ENCODE peak calls at places on chromosomes 2 and 18, in seven cellular contexts. J is IMR-90, F is H9, L is trophoblast cell, Z is H1, O is mesendoderm, D is mesenchymal stem cell. E is an unnamed sample.

GRCh38 chr18:26777316-26778053 is 88.0 kb downstream of the AQP4 start:
- DNase-seq in J (no peak), F (peak; percentile 50), L (no peak), Z (no peak), O (peak; percentile 93), D (no peak), E (no peak)

GRCh38 chr2:69945447-69945846 is 16.0 kb downstream of the ASPRV1 start:
- DNase-seq in J (no peak), F (no peak), L (no peak), Z (no peak), O (no peak), D (no peak), E (no peak)

GRCh38 chr2:36562245-36562644 is 35.7 kb downstream of the FEZ2 start:
- DNase-seq in J (peak; percentile 79), F (no peak), L (peak; percentile 42), Z (no peak), O (peak; percentile 49), D (peak; percentile 46), E (no peak)

GRCh38 chr2:106104332-106105062 is 89.6 kb downstream of the UXS1 start:
- DNase-seq in J (peak; percentile 66), F (peak; percentile 67), L (peak; percentile 55), Z (peak; percentile 36), O (peak; percentile 68), D (peak; percentile 67), E (peak; percentile 54)

GRCh38 chr2:232927793-232928563 is 57.9 kb downstream of the SNORC start:
- DNase-seq in J (no peak), F (no peak), L (no peak), Z (no peak), O (no peak), D (no peak), E (peak; percentile 53)

GRCh38 chr2:241445426-241445825 is 63.0 kb downstream of the STK25 start:
- DNase-seq in J (no peak), F (no peak), L (no peak), Z (no peak), O (no peak), D (no peak), E (no peak)

GRCh38 chr2:188517549-188518255 is 226.0 kb downstream of the GULP1 start:
- DNase-seq in J (no peak), F (no peak), L (no peak), Z (no peak), O (peak; percentile 62), D (peak; percentile 83), E (no peak)

GRCh38 chr18:25164837-25165791 is 186.9 kb downstream of the ZNF521 start:
- DNase-seq in J (peak; percentile 84), F (no peak), L (no peak), Z (no peak), O (no peak), D (peak; percentile 48), E (no peak)

GRCh38 chr2:199468561-199469513 is 11.1 kb upstream of the SATB2 start:
- DNase-seq in J (no peak), F (peak; percentile 69), L (no peak), Z (no peak), O (peak; percentile 69), D (no peak), E (peak; percentile 38)

GRCh38 chr2:20468549-20469500 is 22.0 kb downstream of the RHOB start:
- DNase-seq in J (no peak), F (no peak), L (no peak), Z (no peak), O (no peak), D (no peak), E (no peak)

GRCh38 chr18:46253498-46253897 is 149.3 kb downstream of the HAUS1 start:
- DNase-seq in J (peak; percentile 57), F (no peak), L (no peak), Z (no peak), O (no peak), D (peak; percentile 54), E (no peak)

GRCh38 chr18:5309888-5310470 is 14.5 kb upstream of the ZBTB14 start:
- DNase-seq in J (no peak), F (no peak), L (no peak), Z (no peak), O (no peak), D (no peak), E (no peak)

GRCh38 chr2:30641765-30642341 is 165.4 kb downstream of the CAPN13 start:
- DNase-seq in J (no peak), F (no peak), L (no peak), Z (no peak), O (no peak), D (no peak), E (no peak)

GRCh38 chr2:36137612-36138011 is 218.0 kb upstream of the CRIM1 start:
- DNase-seq in J (no peak), F (no peak), L (no peak), Z (no peak), O (no peak), D (no peak), E (no peak)

GRCh38 chr2:112887904-112888303 is 23.1 kb upstream of the IL37 start:
- DNase-seq in J (peak; percentile 34), F (no peak), L (no peak), Z (no peak), O (no peak), D (peak; percentile 38), E (no peak)

GRCh38 chr2:112885503-112885897 is 25.5 kb upstream of the IL37 start:
- DNase-seq in J (peak; percentile 38), F (no peak), L (no peak), Z (no peak), O (no peak), D (peak; percentile 42), E (no peak)

GRCh38 chr2:112884869-112885502 is 26.0 kb upstream of the IL37 start:
- DNase-seq in J (no peak), F (peak; percentile 84), L (peak; percentile 57), Z (peak; percentile 46), O (peak; percentile 81), D (no peak), E (peak; percentile 54)

GRCh38 chr2:112888350-112888749 is 22.6 kb upstream of the IL37 start:
- DNase-seq in J (no peak), F (no peak), L (no peak), Z (no peak), O (no peak), D (no peak), E (no peak)

DNA sequence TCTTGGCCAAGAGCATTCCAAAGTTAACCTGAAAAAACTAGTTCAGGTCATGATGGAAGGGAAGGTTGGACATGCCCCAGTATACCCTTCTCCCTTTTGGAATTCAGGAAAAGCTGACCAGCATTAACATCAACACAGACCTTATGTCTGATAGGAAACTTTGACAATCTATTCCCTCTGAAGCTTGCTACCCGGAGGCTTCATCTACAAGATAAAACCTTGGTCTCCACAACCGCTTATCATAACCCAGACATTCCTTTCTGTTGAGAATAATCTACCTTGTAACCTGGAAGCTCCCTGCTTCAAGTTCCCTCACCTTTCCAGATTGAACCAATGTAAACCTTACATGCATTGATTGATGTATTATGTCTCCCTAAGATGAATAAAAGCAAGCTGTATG is 24.7 kb upstream of the IL37 start:
- DNase-seq in J (no peak), F (no peak), L (peak; percentile 71), Z (no peak), O (no peak), D (no peak), E (no peak)
- H2BK5ac ChIP-seq in J (no peak overlapping the region), F (no peak overlapping the region), L (no peak overlapping the region), Z (no peak overlapping the region), O (no peak overlapping the region), D (no peak overlapping the region), E (no peak overlapping the region)

DNA sequence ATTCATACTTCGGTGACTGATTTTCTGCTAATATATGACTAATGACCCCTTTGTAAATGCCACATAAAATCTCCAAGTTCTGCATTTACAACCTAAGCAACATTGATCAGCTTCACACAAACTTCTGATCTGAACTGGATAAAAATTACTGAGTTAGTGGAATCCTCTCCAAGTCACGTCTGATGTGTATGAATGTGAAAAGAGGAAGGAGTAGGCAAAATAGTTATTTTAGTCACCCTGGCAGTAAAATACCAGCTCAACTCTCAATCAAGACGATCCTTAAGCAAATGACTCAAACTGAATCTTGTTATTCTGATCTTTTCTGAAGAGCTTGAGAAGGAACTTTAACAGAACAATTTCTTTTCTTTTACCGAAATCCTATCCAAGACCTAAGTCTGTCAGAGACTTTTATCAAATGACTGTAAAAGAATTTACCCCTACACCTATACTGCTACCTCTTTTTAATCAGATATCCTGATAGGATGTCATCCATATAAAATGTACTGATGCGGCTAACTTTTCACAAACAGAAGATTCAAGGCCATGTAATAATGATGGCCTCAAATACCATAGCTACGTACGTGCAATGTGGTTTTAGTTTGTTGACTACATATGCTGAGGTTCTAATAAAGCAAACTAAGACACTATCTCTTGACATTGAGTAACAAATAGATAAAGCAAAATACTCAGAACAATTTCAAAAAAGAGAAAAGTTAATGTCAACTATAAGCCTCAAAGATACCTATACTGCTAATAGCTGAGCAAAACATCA is 23.7 kb downstream of the CUL3 start:
- DNase-seq in J (peak; percentile 41), F (no peak), L (no peak), Z (no peak), O (no peak), D (no peak), E (no peak)
- H2BK5ac ChIP-seq in J (no peak overlapping the region), F (no peak overlapping the region), L (no peak overlapping the region), Z (no peak overlapping the region), O (no peak overlapping the region), D (no peak overlapping the region), E (no peak overlapping the region)

GRCh38 chr2:120362926-120363325 is 17.0 kb downstream of the INHBB start:
- DNase-seq in J (no peak), F (no peak), L (no peak), Z (no peak), O (no peak), D (no peak), E (no peak)

GRCh38 chr2:120357768-120358167 is 11.8 kb downstream of the INHBB start:
- DNase-seq in J (no peak), F (no peak), L (no peak), Z (no peak), O (no peak), D (no peak), E (no peak)

GRCh38 chr2:120358734-120359465 is 13.0 kb downstream of the INHBB start:
- DNase-seq in J (no peak), F (no peak), L (no peak), Z (no peak), O (no peak), D (no peak), E (no peak)

GRCh38 chr2:120355867-120356266 is 9.9 kb downstream of the INHBB start:
- DNase-seq in J (no peak), F (no peak), L (no peak), Z (no peak), O (no peak), D (no peak), E (no peak)

DNA sequence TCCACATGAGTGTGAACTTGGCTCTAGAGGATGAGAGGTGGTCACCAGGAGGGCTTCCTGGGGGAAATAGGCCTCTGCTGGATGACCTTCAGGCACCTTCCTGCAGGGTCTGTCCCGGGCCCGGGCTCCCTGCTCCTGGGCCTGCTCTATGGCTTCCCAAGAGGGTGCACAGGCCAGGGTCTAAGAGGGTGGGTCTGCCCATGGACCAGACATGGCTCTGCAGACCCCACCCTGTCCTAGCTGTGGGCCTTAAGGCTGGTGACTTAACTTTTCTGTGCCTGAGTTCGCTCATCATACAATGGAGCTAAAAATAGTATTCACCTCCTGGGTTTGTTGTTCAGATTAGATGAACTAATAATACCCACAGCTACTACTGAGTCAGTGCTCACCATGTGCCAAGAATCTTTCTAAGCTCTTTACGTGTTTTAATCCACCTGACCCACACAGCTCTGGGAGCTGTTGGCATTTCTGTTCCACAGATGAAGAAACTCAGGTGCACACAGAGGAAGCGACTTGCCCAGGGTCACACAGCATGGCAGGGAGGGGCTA is 14.4 kb downstream of the INHBB start:
- DNase-seq in J (peak; percentile 55), F (no peak), L (no peak), Z (no peak), O (no peak), D (no peak), E (no peak)
- H2BK5ac ChIP-seq in J (no peak overlapping the region), F (no peak overlapping the region), L (no peak overlapping the region), Z (no peak overlapping the region), O (no peak overlapping the region), D (no peak overlapping the region), E (no peak overlapping the region)

GRCh38 chr2:217820066-217820819 is 182.6 kb downstream of the TNS1 start:
- DNase-seq in J (no peak), F (no peak), L (no peak), Z (no peak), O (no peak), D (no peak), E (peak; percentile 37)
- H2BK5ac ChIP-seq in J (no peak overlapping the region), F (no peak overlapping the region), L (no peak overlapping the region), Z (no peak overlapping the region), O (no peak overlapping the region), D (no peak overlapping the region), E (no peak overlapping the region)

E was measured in neuronal stem cell.